ENCODE peak calls at places on chromosome 5, in four cellular contexts. K is CD8-positive, alpha-beta T cell; S is lower lobe of right lung; I is BJ. J is an unnamed sample.

GRCh38 chr5:19917588-19917987 is 70.4 kb downstream of the CDH18 start:
- DNase-seq in K (no peak), S (no peak), I (no peak), J (no peak)

GRCh38 chr5:144100702-144101101 is 69.8 kb downstream of the YIPF5 start:
- DNase-seq in K (no peak), S (no peak), I (no peak), J (no peak)

GRCh38 chr5:100584889-100585288 is 49.7 kb downstream of the FAM174A start:
- DNase-seq in K (no peak), S (no peak), I (peak; percentile 2), J (no peak)

GRCh38 chr5:103237783-103238182 is 20.8 kb upstream of the MACIR start:
- DNase-seq in K (no peak), S (no peak), I (no peak), J (no peak)

GRCh38 chr5:143964919-143965318 is 153.0 kb downstream of the HMHB1 start:
- DNase-seq in K (no peak), S (no peak), I (no peak), J (no peak)

GRCh38 chr5:132268698-132269551 is 11.4 kb downstream of the PDLIM4 start:
- DNase-seq in K (no peak), S (no peak), I (peak; percentile 63), J (no peak)

GRCh38 chr5:136802382-136802781 is 437.0 kb upstream of the TRPC7 start:
- DNase-seq in K (no peak), S (no peak), I (no peak), J (peak; percentile 20)

GRCh38 chr5:102933721-102934459 is 178.8 kb downstream of the PAM start:
- DNase-seq in K (no peak), S (no peak), I (no peak), J (no peak)

GRCh38 chr5:86030753-86031152 is 587.0 kb upstream of the COX7C start:
- DNase-seq in K (no peak), S (no peak), I (no peak), J (no peak)

GRCh38 chr5:78984020-78984610 is 995 bp downstream of the ARSB start:
- DNase-seq in K (no peak), S (no peak), I (no peak), J (no peak)

GRCh38 chr5:64437496-64437895 is 68.3 kb upstream of the RGS7BP start:
- DNase-seq in K (no peak), S (no peak), I (no peak), J (peak; percentile 0)

GRCh38 chr5:126718246-126718868 is 58.6 kb upstream of the LMNB1 start:
- DNase-seq in K (no peak), S (no peak), I (no peak), J (no peak)

GRCh38 chr5:13740471-13740870 is 204.0 kb downstream of the DNAH5 start:
- DNase-seq in K (no peak), S (no peak), I (no peak), J (no peak)

GRCh38 chr5:162068412-162068811 is 839 bp downstream of the GABRG2 start:
- DNase-seq in K (no peak), S (peak; percentile 45), I (no peak), J (peak; percentile 6)

GRCh38 chr5:164048527-164048926 is 543.1 kb downstream of the MAT2B start:
- DNase-seq in K (no peak), S (no peak), I (no peak), J (peak; percentile 15)
- TF ChIP-seq CTCF in K (no peak), S (no peak), I (no peak), J (peak; percentile 17)

GRCh38 chr5:164893071-164893470 is 1387.7 kb downstream of the MAT2B start:
- DNase-seq in K (no peak), S (no peak), I (no peak), J (no peak)
- H3K4me3 ChIP-seq in K (no peak overlapping the region), S (no peak overlapping the region), I (no peak overlapping the region), J (no peak overlapping the region)

GRCh38 chr5:176887252-176887849 is 11.8 kb downstream of the HK3 start:
- DNase-seq in K (no peak), S (peak; percentile 38), I (no peak), J (no peak)
- TF ChIP-seq CTCF in K (no peak), S (no peak), I (no peak), J (no peak)

GRCh38 chr5:115097236-115097635 is 72.5 kb downstream of the TRIM36 start:
- DNase-seq in K (no peak), S (no peak), I (no peak), J (no peak)
- H3K4me3 ChIP-seq in K (no peak overlapping the region), S (no peak overlapping the region), I (no peak overlapping the region), J (no peak overlapping the region)

GRCh38 chr5:40877371-40877988 is 31.8 kb upstream of the C7 start:
- DNase-seq in K (no peak), S (no peak), I (no peak), J (no peak)

GRCh38 chr5:40882291-40882690 is 27.0 kb upstream of the C7 start:
- DNase-seq in K (no peak), S (no peak), I (no peak), J (no peak)

GRCh38 chr5:40873481-40873880 is 32.3 kb downstream of the CARD6 start:
- DNase-seq in K (no peak), S (no peak), I (no peak), J (no peak)

GRCh38 chr5:40875958-40876357 is 33.3 kb upstream of the C7 start:
- DNase-seq in K (no peak), S (no peak), I (no peak), J (no peak)

GRCh38 chr5:40879163-40879942 is 29.9 kb upstream of the C7 start:
- DNase-seq in K (no peak), S (no peak), I (peak; percentile 3), J (peak; percentile 8)
- TF ChIP-seq CTCF in K (peak; percentile 82), S (peak; percentile 59), I (peak; percentile 39), J (no peak)

DNA sequence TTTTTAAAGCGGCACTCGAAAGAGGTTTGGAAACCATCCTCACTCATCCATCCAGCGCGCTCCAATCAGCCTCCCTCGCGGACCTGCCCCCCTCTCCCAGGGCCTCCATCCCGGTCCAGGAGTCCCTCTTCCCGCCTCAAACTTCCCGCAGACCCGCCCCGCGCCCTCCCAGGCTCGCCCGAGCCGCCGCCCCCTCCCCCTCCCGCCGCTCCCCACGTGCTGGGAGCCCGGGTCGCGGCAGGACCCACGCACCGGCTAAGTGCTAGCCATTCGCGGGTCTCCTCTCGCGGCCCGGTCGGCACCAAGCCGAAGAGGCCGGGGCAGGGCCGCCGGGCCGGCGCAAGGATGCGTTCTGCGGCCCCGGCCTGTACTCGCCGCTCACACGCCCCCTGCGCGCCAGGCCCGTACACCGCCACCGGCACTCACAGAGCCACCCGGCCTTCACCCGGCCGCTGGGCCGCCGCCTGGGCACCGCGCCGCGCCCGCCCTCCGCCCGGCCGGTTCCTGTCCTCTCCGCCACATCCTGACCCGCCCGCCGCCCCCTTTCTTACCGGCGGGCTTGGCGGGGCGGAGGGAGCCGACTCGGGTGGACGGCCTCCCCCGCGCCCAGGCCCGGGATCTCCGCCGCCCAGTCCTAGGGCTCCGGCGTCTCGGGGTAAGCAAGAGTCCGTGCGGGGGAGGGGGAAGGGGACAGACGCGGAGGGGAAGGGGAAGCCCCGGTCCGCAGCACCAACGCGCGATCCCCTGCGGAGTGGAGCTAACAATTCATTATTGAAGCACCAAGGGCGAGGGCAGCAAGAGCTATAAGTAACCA is 612 bp downstream of the CHD1 start:
- DNase-seq in K (peak; percentile 17), S (peak; percentile 73), I (no peak), J (no peak)
- H3K4me3 ChIP-seq in K (peak overlapping the region; percentile 100), S (peak overlapping the region; percentile 80), I (peak overlapping the region; percentile 74), J (peak overlapping the region; percentile 93)